ENCODE peak calls at places on chromosomes 16 and 17, in ten cellular contexts. W is stomach, C is cardiac muscle cell, N is A549, F is brain microvascular endothelial cell, H is lung, V is Peyer's patch, O is heart right ventricle, J is Panc1, G is fibroblast of lung. B is an unnamed sample.

GRCh38 chr17:82592289-82592683 is 56.0 kb downstream of the WDR45B start:
- DNase-seq in C (no peak), N (no peak), H (peak; percentile 63), J (no peak), O (no peak), V (no peak), W (peak; percentile 57), F (no peak), G (no peak), B (no peak)

GRCh38 chr17:78051186-78051972 is 77.2 kb downstream of the TMC6 start:
- DNase-seq in F (no peak), N (no peak), O (no peak), V (no peak), H (no peak), C (no peak), J (no peak), W (no peak), G (no peak), B (no peak)

GRCh38 chr17:416293-417206 is 63.9 kb upstream of the RPH3AL start:
- DNase-seq in F (no peak), J (no peak), V (peak; percentile 76), O (no peak), C (no peak), G (no peak), W (peak; percentile 30), H (no peak), N (no peak), B (no peak)

GRCh38 chr16:67236551-67237395 is 9.8 kb downstream of the TMEM208 start:
- DNase-seq in C (peak; percentile 32), O (no peak), F (peak; percentile 39), H (no peak), G (peak; percentile 38), W (no peak), N (peak; percentile 75), V (no peak), J (no peak), B (no peak)

GRCh38 chr17:28725660-28726395 is at the start of gene TLCD1:
- DNase-seq in C (peak; percentile 85), H (peak; percentile 79), G (peak; percentile 74), V (peak; percentile 43), J (no peak), F (peak; percentile 53), O (peak; percentile 39), N (peak; percentile 92), W (peak; percentile 73), B (no peak)

GRCh38 chr16:72908362-72908838 is 139.5 kb downstream of the ZFHX3 start:
- DNase-seq in H (no peak), O (no peak), C (no peak), W (no peak), G (no peak), V (no peak), J (no peak), N (no peak), F (no peak), B (no peak)

GRCh38 chr17:75753514-75754377 is 11.2 kb downstream of the GALK1 start:
- DNase-seq in H (peak; percentile 47), F (peak; percentile 15), C (peak; percentile 82), W (peak; percentile 51), J (no peak), V (peak; percentile 70), N (no peak), O (peak; percentile 58), G (peak; percentile 61), B (peak; percentile 72)

GRCh38 chr17:64534187-64534586 is 27.4 kb downstream of the CEP95 start:
- DNase-seq in C (no peak), V (no peak), G (no peak), W (no peak), H (no peak), O (no peak), N (peak; percentile 25), F (no peak), J (no peak), B (no peak)

DNA sequence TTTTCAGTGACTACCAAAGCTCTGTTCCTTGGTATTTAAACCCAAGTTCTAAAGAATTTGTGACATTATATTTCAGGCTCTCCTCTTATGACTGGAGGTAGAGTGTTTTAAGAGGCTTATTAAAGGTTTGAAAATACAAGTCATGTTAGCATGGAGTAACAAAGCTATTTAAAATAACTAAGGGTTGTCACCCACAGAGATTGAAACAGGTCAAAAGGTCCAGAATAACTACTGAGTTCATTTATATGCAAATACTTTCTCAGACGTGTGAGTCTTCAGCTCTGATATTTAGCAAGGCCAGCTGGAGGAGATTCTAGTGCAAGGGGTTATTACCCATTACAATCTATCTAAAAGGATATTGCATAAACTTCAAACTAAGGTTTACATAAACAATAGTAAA is 1538.8 kb upstream of the CDH8 start:
- DNase-seq in O (no peak), N (no peak), G (no peak), J (no peak), W (no peak), H (no peak), V (no peak), F (no peak), C (no peak), B (no peak)
- TF ChIP-seq CTCF in O (no peak), N (no peak), G (no peak), J (no peak), W (no peak), H (no peak), V (no peak), F (no peak), C (no peak), B (no peak)

GRCh38 chr16:69916445-69916844 is 34.7 kb upstream of the CLEC18A start:
- DNase-seq in O (no peak), G (no peak), C (no peak), N (no peak), W (no peak), F (no peak), H (no peak), V (no peak), J (no peak), B (no peak)

GRCh38 chr16:69917311-69917710 is 33.8 kb upstream of the CLEC18A start:
- DNase-seq in G (no peak), J (no peak), F (no peak), C (no peak), O (no peak), V (no peak), W (no peak), N (no peak), H (no peak), B (no peak)

GRCh38 chr16:69917739-69918138 is 33.4 kb upstream of the CLEC18A start:
- DNase-seq in C (no peak), G (peak; percentile 98), V (no peak), N (peak; percentile 71), W (no peak), J (no peak), O (peak; percentile 35), F (peak; percentile 95), H (no peak), B (no peak)

GRCh38 chr16:69921125-69921524 is 30.0 kb upstream of the CLEC18A start:
- DNase-seq in V (no peak), O (no peak), J (no peak), N (no peak), C (no peak), W (no peak), G (peak; percentile 51), H (no peak), F (peak; percentile 16), B (no peak)

DNA sequence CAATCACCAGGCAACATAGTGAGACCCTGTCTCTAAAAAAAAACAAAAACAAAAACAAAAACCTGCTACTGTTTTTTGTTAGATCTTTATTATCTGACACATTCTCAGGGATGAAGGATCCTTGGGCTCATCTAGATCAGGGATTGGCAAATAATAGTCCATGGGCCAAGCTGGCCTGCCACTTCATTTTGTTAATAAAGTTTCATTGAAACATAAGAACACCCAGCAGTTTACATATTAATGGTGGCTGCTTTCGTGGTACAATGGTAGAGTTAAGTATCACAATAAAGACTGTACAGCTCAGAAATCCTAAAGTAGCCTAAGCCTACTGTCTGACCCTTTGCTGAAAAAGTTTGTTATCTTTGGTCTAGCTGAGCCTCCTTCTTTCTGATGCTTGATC is 32.9 kb upstream of the CLEC18A start:
- DNase-seq in V (no peak), C (no peak), J (no peak), F (peak; percentile 11), H (no peak), W (no peak), N (no peak), O (no peak), G (peak; percentile 13), B (no peak)
- H3K27ac ChIP-seq in V (no peak overlapping the region), C (no peak overlapping the region), J (no peak overlapping the region), F (peak overlapping the region; percentile 82), H (no peak overlapping the region), W (no peak overlapping the region), N (peak overlapping the region; percentile 84), O (no peak overlapping the region), G (peak overlapping the region; percentile 94), B (peak overlapping the region; percentile 75)

GRCh38 chr16:10694306-10694705 is 424 bp downstream of the TEKT5 start:
- DNase-seq in F (no peak), G (no peak), V (no peak), W (no peak), O (no peak), H (no peak), C (no peak), N (no peak), J (no peak), B (no peak)
- H3K4me3 ChIP-seq in F (no peak overlapping the region), G (no peak overlapping the region), V (no peak overlapping the region), W (no peak overlapping the region), O (no peak overlapping the region), H (no peak overlapping the region), C (no peak overlapping the region), N (no peak overlapping the region), J (no peak overlapping the region), B (no peak overlapping the region)

GRCh38 chr17:79837888-79838540 is 1.2 kb downstream of the CBX4 start:
- DNase-seq in C (no peak), W (no peak), O (no peak), V (peak; percentile 58), G (no peak), F (no peak), H (no peak), N (no peak), J (no peak), B (no peak)

GRCh38 chr17:79839363-79840203 is at the start of gene CBX4:
- DNase-seq in V (peak; percentile 96), W (peak; percentile 97), J (no peak), N (peak; percentile 87), O (peak; percentile 94), C (peak; percentile 96), H (peak; percentile 94), F (peak; percentile 83), G (peak; percentile 90), B (peak; percentile 94)

GRCh38 chr17:79840204-79840988 is 1.2 kb upstream of the CBX4 start:
- DNase-seq in F (no peak), G (no peak), W (peak; percentile 75), H (peak; percentile 63), V (no peak), C (peak; percentile 44), J (no peak), N (no peak), O (peak; percentile 52), B (no peak)

GRCh38 chr17:79836952-79837887 is 2.0 kb downstream of the CBX4 start:
- DNase-seq in W (peak; percentile 96), G (peak; percentile 69), H (peak; percentile 92), F (peak; percentile 41), V (peak; percentile 70), O (peak; percentile 71), C (peak; percentile 78), J (no peak), N (peak; percentile 80), B (peak; percentile 42)

DNA sequence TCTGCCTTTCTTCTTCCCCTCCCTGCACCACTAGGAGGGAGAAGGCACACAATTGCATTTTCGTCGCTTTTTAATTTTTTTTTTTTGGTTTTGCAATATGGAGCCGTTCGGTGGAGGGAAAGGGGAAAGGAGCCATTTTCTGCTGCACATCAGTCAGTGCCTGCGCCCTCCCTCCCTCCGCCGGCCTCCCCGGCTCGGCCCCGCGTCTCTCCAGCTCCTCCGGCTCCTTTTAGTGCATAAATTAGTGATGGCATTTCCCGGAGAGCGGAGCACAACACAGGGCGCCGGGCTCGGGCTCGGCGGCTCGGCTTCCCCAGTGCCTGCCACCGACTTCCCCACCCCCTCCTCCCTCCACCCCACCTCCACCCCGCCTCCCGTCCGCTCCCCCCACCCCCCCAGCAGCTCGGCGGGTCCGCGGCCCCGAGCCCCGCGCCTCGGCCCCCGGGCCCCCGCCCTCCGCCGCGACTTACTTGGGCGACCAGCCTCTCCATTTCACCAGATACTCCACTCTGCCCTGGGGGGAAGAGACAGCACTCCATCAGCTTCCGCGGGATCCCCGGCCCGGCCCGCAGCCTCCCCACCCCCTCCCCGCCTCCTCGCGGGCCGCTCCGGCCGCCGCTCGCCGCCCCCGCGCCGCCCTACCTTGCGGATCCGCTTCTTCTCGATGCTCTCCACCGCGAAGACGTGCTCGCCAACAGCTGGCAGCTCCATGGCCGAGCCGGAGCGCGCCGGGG is 532 bp downstream of the CBX4 start:
- DNase-seq in V (peak; percentile 52), J (no peak), W (peak; percentile 55), H (no peak), N (peak; percentile 39), G (peak; percentile 61), O (peak; percentile 46), F (peak; percentile 50), C (peak; percentile 82), B (peak; percentile 64)
- TF ChIP-seq CTCF in V (no peak), J (no peak), W (no peak), H (no peak), N (no peak), G (no peak), O (no peak), F (no peak), C (no peak), B (no peak)

B was measured in dorsolateral prefrontal cortex.